ENCODE peak calls at places on chromosomes 11 and 22, in four cellular contexts. M is activated CD8-positive, alpha-beta T cell treated with anti-CD3 and anti-CD28 coated beads for 36 hours; G is germinal center; P is ACHN. R is an unnamed sample.

GRCh38 chr11:1890856-1891830 is 552 bp downstream of the PRR33 start:
- DNase-seq in M (peak; percentile 48), G (no peak), P (no peak), R (no peak)

GRCh38 chr11:11370263-11371060 is 17.4 kb upstream of the CSNK2A3 start:
- DNase-seq in M (no peak), G (no peak), P (no peak), R (no peak)

GRCh38 chr22:45190473-45190872 is 26.7 kb downstream of the NUP50 start:
- DNase-seq in M (no peak), G (no peak), P (no peak), R (no peak)

GRCh38 chr11:64960719-64961118 is 11.2 kb downstream of the MAJIN start:
- DNase-seq in M (no peak), G (no peak), P (no peak), R (peak; percentile 20)

GRCh38 chr11:81220166-81220895 is 1513.3 kb downstream of the FAM181B start:
- DNase-seq in M (no peak), G (no peak), P (no peak), R (no peak)

GRCh38 chr11:62732830-62733229 is 4.5 kb downstream of the TTC9C start:
- DNase-seq in M (no peak), G (no peak), P (no peak), R (peak; percentile 58)

GRCh38 chr11:19698493-19699292 is 13.9 kb upstream of the NAV2 start:
- DNase-seq in M (no peak), G (no peak), P (no peak), R (no peak)

GRCh38 chr11:116857936-116858335 is 20.5 kb upstream of the APOA1 start:
- DNase-seq in M (no peak), G (no peak), P (no peak), R (peak; percentile 30)

GRCh38 chr11:12157241-12157661 is 46.9 kb downstream of the MICAL2 start:
- DNase-seq in M (peak; percentile 50), G (no peak), P (no peak), R (no peak)

GRCh38 chr11:86954288-86955110 is 696 bp downstream of the FZD4 start:
- DNase-seq in M (peak; percentile 3), G (peak; percentile 7), P (peak; percentile 19), R (no peak)

GRCh38 chr22:46224771-46225290 is 25.3 kb downstream of the CDPF1 start:
- DNase-seq in M (no peak), G (no peak), P (no peak), R (no peak)

GRCh38 chr22:46797355-46797754 is 34.9 kb downstream of the TBC1D22A start:
- DNase-seq in M (no peak), G (no peak), P (peak; percentile 10), R (peak; percentile 63)

GRCh38 chr11:132904566-132904965 is 627.7 kb downstream of the OPCML start:
- DNase-seq in M (no peak), G (no peak), P (no peak), R (no peak)

GRCh38 chr11:15720460-15720859 is 605.7 kb downstream of the INSC start:
- DNase-seq in M (no peak), G (no peak), P (no peak), R (no peak)

GRCh38 chr11:114135737-114136151 is 76.2 kb downstream of the ZBTB16 start:
- DNase-seq in M (no peak), G (no peak), P (no peak), R (peak; percentile 84)

GRCh38 chr11:17876827-17877226 is 136.0 kb downstream of the SERGEF start:
- DNase-seq in M (no peak), G (no peak), P (no peak), R (no peak)

GRCh38 chr22:17969732-17970131 is 54.6 kb downstream of the MICAL3 start:
- DNase-seq in M (no peak), G (no peak), P (no peak), R (peak; percentile 95)

GRCh38 chr22:43928418-43929307 is 5.1 kb downstream of the PNPLA3 start:
- DNase-seq in M (no peak), G (no peak), P (no peak), R (no peak)

GRCh38 chr11:72579816-72580647 is 94.2 kb downstream of the PDE2A start:
- DNase-seq in M (no peak), G (no peak), P (no peak), R (no peak)

GRCh38 chr11:68584097-68584496 is 100.2 kb upstream of the GAL start:
- DNase-seq in M (peak; percentile 80), G (peak; percentile 37), P (peak; percentile 57), R (peak; percentile 46)

GRCh38 chr22:36215976-36216375 is 14.4 kb upstream of the APOL4 start:
- DNase-seq in M (no peak), G (no peak), P (no peak), R (no peak)

GRCh38 chr22:26552466-26552865 is 37.5 kb downstream of the TPST2 start:
- DNase-seq in M (no peak), G (no peak), P (no peak), R (no peak)

GRCh38 chr22:48396785-48397530 is 1430.7 kb downstream of the BRD1 start:
- DNase-seq in M (no peak), G (no peak), P (no peak), R (no peak)

GRCh38 chr11:128804481-128804880 is 62.6 kb downstream of the KCNJ1 start:
- DNase-seq in M (no peak), G (no peak), P (no peak), R (no peak)

GRCh38 chr11:46513934-46514342 is 79.9 kb downstream of the AMBRA1 start:
- DNase-seq in M (no peak), G (no peak), P (no peak), R (no peak)

GRCh38 chr22:17931400-17931825 is 92.9 kb downstream of the MICAL3 start:
- DNase-seq in M (no peak), G (no peak), P (no peak), R (no peak)

GRCh38 chr11:79419120-79419519 is 21.7 kb downstream of the TENM4 start:
- DNase-seq in M (no peak), G (no peak), P (peak; percentile 77), R (peak; percentile 52)

GRCh38 chr22:24805790-24806662 is at the start of gene SGSM1:
- DNase-seq in M (peak; percentile 85), G (peak; percentile 90), P (peak; percentile 69), R (peak; percentile 84)

GRCh38 chr11:22162754-22163153 is 30.1 kb upstream of the ANO5 start:
- DNase-seq in M (no peak), G (no peak), P (no peak), R (no peak)

GRCh38 chr22:37898441-37899181 is 7.5 kb upstream of the MICALL1 start:
- DNase-seq in M (no peak), G (no peak), P (no peak), R (peak; percentile 74)

GRCh38 chr11:40338739-40339138 is 1120.7 kb downstream of the LRRC4C start:
- DNase-seq in M (no peak), G (no peak), P (no peak), R (no peak)

GRCh38 chr11:79212711-79213110 is 228.1 kb downstream of the TENM4 start:
- DNase-seq in M (no peak), G (peak; percentile 16), P (no peak), R (no peak)

GRCh38 chr22:47270463-47271135 is 508.1 kb downstream of the TBC1D22A start:
- DNase-seq in M (no peak), G (no peak), P (no peak), R (peak; percentile 26)